ENCODE peak calls at places on chromosomes 2 and 18, in six cellular contexts. C is Right ventricle myocardium superior, L is upper lobe of left lung, R is heart left ventricle, W is GM04504, E is prostate gland. P is an unnamed sample.

GRCh38 chr2:190837417-190837816 is 43.2 kb upstream of the GLS start:
- DNase-seq in C (no peak), W (no peak), L (no peak), E (no peak), R (no peak), P (no peak)

GRCh38 chr18:54679318-54680149 is 88.5 kb downstream of the DYNAP start:
- DNase-seq in C (no peak), R (no peak), L (no peak), E (peak), W (peak), P (no peak)

GRCh38 chr18:4276983-4277585 is 178.0 kb downstream of the DLGAP1 start:
- DNase-seq in E (no peak), W (no peak), L (no peak), C (no peak), R (no peak), P (no peak)

GRCh38 chr2:167293172-167293781 is 405.0 kb downstream of the XIRP2 start:
- DNase-seq in C (peak), R (peak), W (no peak), E (peak), L (no peak), P (no peak)

GRCh38 chr2:134704173-134704572 is 14.6 kb downstream of the TMEM163 start:
- DNase-seq in W (no peak), L (no peak), C (no peak), R (no peak), E (no peak), P (no peak)

GRCh38 chr18:28903366-28903765 is 726.4 kb upstream of the CDH2 start:
- DNase-seq in L (no peak), E (no peak), C (no peak), W (no peak), R (no peak), P (no peak)

GRCh38 chr18:24544141-24544498 is 83.7 kb downstream of the HRH4 start:
- DNase-seq in W (no peak), E (no peak), C (no peak), R (no peak), L (no peak), P (peak)

GRCh38 chr2:167749016-167749415 is 498.4 kb downstream of the STK39 start:
- DNase-seq in C (no peak), E (no peak), L (no peak), W (no peak), R (no peak), P (no peak)

GRCh38 chr2:241031436-241032165 is 33.2 kb downstream of the SNED1 start:
- DNase-seq in R (no peak), C (no peak), W (no peak), E (no peak), L (no peak), P (peak)

GRCh38 chr2:57881998-57882884 is 164.4 kb upstream of the VRK2 start:
- DNase-seq in R (no peak), W (peak), C (no peak), L (no peak), E (no peak), P (no peak)

GRCh38 chr18:51447351-51447896 is 249.9 kb upstream of the MEX3C start:
- DNase-seq in E (no peak), R (peak), L (peak), C (peak), W (no peak), P (no peak)

GRCh38 chr18:9535430-9535972 is 60.2 kb downstream of the RALBP1 start:
- DNase-seq in R (no peak), E (no peak), C (no peak), L (peak), W (peak), P (no peak)

GRCh38 chr18:44733069-44733753 is 52.5 kb downstream of the SETBP1 start:
- DNase-seq in L (no peak), E (no peak), W (peak), R (no peak), C (no peak), P (no peak)

GRCh38 chr2:112585400-112585799 is 991 bp downstream of the CHCHD5 start:
- DNase-seq in E (no peak), R (no peak), C (no peak), L (no peak), W (no peak), P (no peak)